ENCODE peak calls at places on chromosomes 12 and 14, in seven cellular contexts. V is left ventricle myocardium inferior; E is GM23248; M is heart left ventricle; U is Peyer's patch; R is kidney; X is CD8-positive, alpha-beta memory T cell. A is an unnamed sample.

GRCh38 chr14:95037273-95037672 is 120.1 kb downstream of the DICER1 start:
- DNase-seq in V (no peak), E (no peak), M (no peak), U (no peak), R (no peak), X (no peak), A (no peak)

GRCh38 chr12:3015356-3015755 is 56.2 kb downstream of the TEAD4 start:
- DNase-seq in V (no peak), E (no peak), M (no peak), U (no peak), R (no peak), X (no peak), A (no peak)

GRCh38 chr14:94682061-94682516 is 69.9 kb downstream of the SERPINA3 start:
- DNase-seq in V (no peak), E (no peak), M (no peak), U (peak), R (no peak), X (no peak), A (no peak)

GRCh38 chr12:33734871-33735270 is 287.4 kb upstream of the ALG10 start:
- DNase-seq in V (no peak), E (no peak), M (no peak), U (no peak), R (no peak), X (no peak), A (no peak)

GRCh38 chr12:62716037-62716436 is 218.9 kb downstream of the PPM1H start:
- DNase-seq in V (no peak), E (no peak), M (no peak), U (no peak), R (no peak), X (no peak), A (no peak)

GRCh38 chr12:93237235-93237915 is 140.3 kb upstream of the NUDT4 start:
- DNase-seq in V (peak), E (no peak), M (no peak), U (no peak), R (peak), X (no peak), A (no peak)

GRCh38 chr12:51820721-51821422 is 27.6 kb downstream of the FIGNL2 start:
- DNase-seq in V (peak), E (peak), M (peak), U (peak), R (peak), X (peak), A (peak)

GRCh38 chr12:103457471-103457870 is 38.3 kb downstream of the C12orf42 start:
- DNase-seq in V (no peak), E (no peak), M (no peak), U (no peak), R (no peak), X (no peak), A (no peak)

GRCh38 chr12:57816001-57816854 is 2.3 kb downstream of the AVIL start:
- DNase-seq in V (no peak), E (no peak), M (no peak), U (no peak), R (no peak), X (no peak), A (no peak)

GRCh38 chr12:93784339-93785086 is 107.3 kb downstream of the CRADD start:
- DNase-seq in V (peak), E (peak), M (peak), U (peak), R (no peak), X (no peak), A (peak)

GRCh38 chr12:54201001-54201794 is 12.4 kb upstream of the SMUG1 start:
- DNase-seq in V (peak), E (peak), M (peak), U (peak), R (peak), X (peak), A (peak)

GRCh38 chr12:115439008-115439601 is 755.1 kb upstream of the TBX3 start:
- DNase-seq in V (no peak), E (no peak), M (peak), U (no peak), R (no peak), X (no peak), A (no peak)

GRCh38 chr14:37197421-37198272 is at the start of gene MIPOL1:
- DNase-seq in V (peak), E (peak), M (peak), U (peak), R (peak), X (no peak), A (no peak)

GRCh38 chr14:48568688-48569087 is 893.3 kb upstream of the MDGA2 start:
- DNase-seq in V (no peak), E (no peak), M (no peak), U (no peak), R (no peak), X (no peak), A (no peak)

GRCh38 chr12:39692258-39692853 is 72.8 kb upstream of the ABCD2 start:
- DNase-seq in V (no peak), E (peak), M (no peak), U (no peak), R (no peak), X (peak), A (no peak)

GRCh38 chr14:54166049-54166950 is 209.7 kb upstream of the BMP4 start:
- DNase-seq in V (no peak), E (no peak), M (no peak), U (no peak), R (no peak), X (no peak), A (no peak)

GRCh38 chr12:131947482-131948027 is 2.2 kb upstream of the EP400 start:
- DNase-seq in V (no peak), E (no peak), M (no peak), U (peak), R (peak), X (no peak), A (no peak)

GRCh38 chr12:45369065-45369464 is 153.2 kb downstream of the ANO6 start:
- DNase-seq in V (no peak), E (peak), M (no peak), U (peak), R (no peak), X (no peak), A (no peak)

GRCh38 chr14:79735121-79735520 is 476.2 kb downstream of the DIO2 start:
- DNase-seq in V (no peak), E (no peak), M (no peak), U (no peak), R (no peak), X (no peak), A (no peak)

GRCh38 chr12:47133981-47134380 is 54.2 kb upstream of the AMIGO2 start:
- DNase-seq in V (no peak), E (peak), M (no peak), U (no peak), R (no peak), X (no peak), A (no peak)

GRCh38 chr12:15563683-15564082 is 225.5 kb downstream of the EPS8 start:
- DNase-seq in V (no peak), E (peak), M (no peak), U (no peak), R (no peak), X (no peak), A (no peak)

GRCh38 chr14:74896400-74896799 is 14.7 kb downstream of the DLST start:
- DNase-seq in V (no peak), E (no peak), M (no peak), U (no peak), R (no peak), X (no peak), A (no peak)

GRCh38 chr12:32039341-32039740 is 67.3 kb upstream of the BICD1 start:
- DNase-seq in V (peak), E (peak), M (peak), U (no peak), R (no peak), X (no peak), A (no peak)

GRCh38 chr14:20578325-20578724 is 9.5 kb downstream of the RNASE11 start:
- DNase-seq in V (no peak), E (no peak), M (no peak), U (no peak), R (no peak), X (no peak), A (no peak)

GRCh38 chr14:90434370-90435020 is 37.7 kb downstream of the CALM1 start:
- DNase-seq in V (no peak), E (no peak), M (no peak), U (no peak), R (no peak), X (no peak), A (no peak)

GRCh38 chr12:52975820-52976573 is 27.1 kb downstream of the KRT18 start:
- DNase-seq in V (no peak), E (peak), M (no peak), U (peak), R (no peak), X (no peak), A (no peak)

GRCh38 chr12:116054280-116054679 is 223.2 kb downstream of the MED13L start:
- DNase-seq in V (no peak), E (no peak), M (no peak), U (no peak), R (no peak), X (no peak), A (no peak)

GRCh38 chr14:24777678-24778077 is 143.7 kb upstream of the GZMB start:
- DNase-seq in V (no peak), E (no peak), M (no peak), U (no peak), R (no peak), X (no peak), A (no peak)

GRCh38 chr12:11758838-11759509 is 109.5 kb downstream of the ETV6 start:
- DNase-seq in V (no peak), E (no peak), M (peak), U (peak), R (no peak), X (no peak), A (no peak)

GRCh38 chr12:108046135-108046534 is 83.0 kb upstream of the WSCD2 start:
- DNase-seq in V (no peak), E (no peak), M (no peak), U (no peak), R (no peak), X (no peak), A (no peak)

GRCh38 chr14:34501004-34501580 is 38.4 kb downstream of the EAPP start:
- DNase-seq in V (no peak), E (no peak), M (no peak), U (peak), R (no peak), X (no peak), A (no peak)

GRCh38 chr14:31982642-31983041 is 94.5 kb upstream of the ARHGAP5 start:
- DNase-seq in V (no peak), E (no peak), M (no peak), U (no peak), R (no peak), X (no peak), A (no peak)

GRCh38 chr14:33839193-33840076 is 111.4 kb downstream of the EGLN3 start:
- DNase-seq in V (no peak), E (peak), M (peak), U (peak), R (no peak), X (peak), A (no peak)

GRCh38 chr12:105431537-105431936 is 101.0 kb downstream of the C12orf75 start:
- DNase-seq in V (no peak), E (no peak), M (no peak), U (no peak), R (no peak), X (no peak), A (no peak)

GRCh38 chr12:94938583-94938982 is 64.9 kb downstream of the NDUFA12 start:
- DNase-seq in V (no peak), E (no peak), M (no peak), U (no peak), R (no peak), X (no peak), A (no peak)

GRCh38 chr12:39161686-39162085 is 256.3 kb upstream of the CPNE8 start:
- DNase-seq in V (no peak), E (no peak), M (no peak), U (no peak), R (no peak), X (no peak), A (no peak)

DNA sequence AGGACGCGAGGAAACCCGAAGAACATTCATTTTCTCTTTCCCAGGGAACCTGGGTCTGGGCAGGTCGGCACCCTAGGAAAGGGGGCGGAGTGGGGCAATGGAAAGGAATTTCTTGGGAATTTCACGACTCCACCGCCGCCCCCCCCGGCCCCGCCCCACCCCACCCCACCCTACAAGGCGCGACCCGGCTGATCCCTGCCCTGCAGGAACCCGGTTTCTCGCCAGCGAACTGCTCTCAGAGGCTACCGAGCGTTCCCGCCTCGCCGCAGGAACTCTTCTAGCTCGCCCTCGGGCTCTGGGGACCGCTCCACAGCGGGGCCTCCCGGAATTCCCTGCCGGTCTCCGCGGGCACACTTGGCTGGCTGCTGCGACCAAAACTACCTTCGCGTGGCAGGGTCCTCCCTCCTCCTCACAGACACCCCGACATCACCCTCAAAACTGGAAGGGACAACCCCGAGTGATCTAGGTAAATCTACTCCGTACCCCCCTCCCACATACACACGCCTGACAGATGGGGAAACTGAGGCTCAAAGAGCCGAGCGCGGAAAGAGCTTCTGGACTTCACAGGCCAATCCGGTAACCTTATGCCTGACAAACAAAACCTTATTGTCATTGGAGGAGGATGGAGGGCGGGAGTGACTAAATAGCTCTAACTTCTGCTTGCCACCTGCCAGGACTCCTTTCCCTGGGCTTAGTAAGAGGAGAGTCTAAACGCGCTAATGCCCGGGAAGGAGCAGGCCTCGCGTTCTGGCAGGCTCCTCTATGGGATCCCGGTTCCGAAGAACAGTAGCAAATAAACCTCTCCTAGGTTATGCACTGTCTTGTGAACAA is 835 bp upstream of the ACTN1 start:
- DNase-seq in V (peak), E (peak), M (peak), U (peak), R (peak), X (no peak), A (no peak)
- H3K4me3 ChIP-seq in V (peak), E (peak), M (peak), U (peak), R (peak), X (peak), A (peak)

DNA sequence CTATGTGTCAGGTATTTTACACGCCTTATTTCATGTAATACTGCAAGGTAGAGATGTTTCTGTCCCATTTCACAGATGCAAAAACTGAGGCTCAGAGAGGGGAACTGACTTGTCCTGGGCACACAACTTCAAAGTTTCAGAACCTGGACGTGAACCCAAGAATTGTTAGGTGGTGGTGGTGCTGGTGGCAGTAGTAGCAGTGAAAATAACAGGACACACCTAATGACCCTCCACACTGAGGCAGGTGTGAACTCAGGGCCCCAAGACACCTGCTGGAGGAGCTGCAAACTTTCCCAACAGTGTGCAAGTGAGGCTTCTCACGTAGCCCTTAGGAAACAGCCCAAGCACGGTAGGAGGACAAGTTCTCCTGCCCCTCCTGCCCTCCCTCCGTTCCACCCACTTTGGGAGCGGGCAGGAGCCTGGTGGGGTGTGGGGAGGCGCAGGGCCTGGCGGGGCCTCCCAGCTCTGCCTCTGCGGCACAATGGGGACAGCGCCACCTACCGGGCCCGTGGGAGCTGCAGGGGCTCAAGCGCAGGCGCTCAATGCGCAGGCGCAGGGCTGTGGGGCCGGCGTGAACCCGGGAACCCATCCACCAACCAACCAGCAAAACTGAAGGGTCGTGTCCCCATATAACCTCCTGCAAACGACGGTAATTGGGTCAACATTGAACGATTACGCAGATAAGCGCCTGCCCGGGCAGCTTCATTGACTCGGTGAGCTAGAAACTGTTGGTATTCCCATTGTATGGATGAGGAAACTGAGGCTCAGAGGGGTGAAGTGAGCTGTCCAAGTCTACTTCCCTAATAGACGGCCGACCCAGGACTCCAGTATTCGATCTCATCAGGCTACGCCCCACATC is 12.0 kb upstream of the TRPV4 start:
- DNase-seq in V (peak), E (peak), M (peak), U (peak), R (peak), X (peak), A (peak)
- H3K4me3 ChIP-seq in V (peak), E (peak), M (peak), U (peak), R (peak), X (peak), A (peak)

DNA sequence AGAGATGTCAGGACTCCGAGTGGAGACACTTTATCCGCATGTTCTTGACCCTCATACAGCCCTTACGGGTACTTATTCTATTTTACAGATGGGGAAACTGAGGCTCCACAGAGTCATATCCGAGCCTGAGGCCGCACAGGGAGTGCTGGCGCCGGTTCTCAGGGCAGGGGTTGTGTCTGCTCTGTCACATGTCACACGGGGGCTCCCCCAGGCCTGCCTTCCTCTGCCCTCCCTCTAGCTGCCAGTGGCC is 988 bp upstream of the INF2 start:
- DNase-seq in V (no peak), E (no peak), M (no peak), U (no peak), R (no peak), X (no peak), A (no peak)
- H3K4me3 ChIP-seq in V (peak), E (no peak), M (peak), U (peak), R (peak), X (no peak), A (no peak)

GRCh38 chr12:122837306-122838265 is 2.3 kb downstream of the HIP1R start:
- DNase-seq in V (no peak), E (no peak), M (no peak), U (no peak), R (no peak), X (no peak), A (no peak)
- H3K4me3 ChIP-seq in V (peak), E (no peak), M (no peak), U (peak), R (peak), X (no peak), A (peak)

GRCh38 chr14:77086951-77087350 is 11.1 kb upstream of the CIPC start:
- DNase-seq in V (no peak), E (no peak), M (no peak), U (no peak), R (no peak), X (no peak), A (no peak)

GRCh38 chr14:77085538-77085937 is 12.5 kb upstream of the CIPC start:
- DNase-seq in V (no peak), E (no peak), M (no peak), U (no peak), R (no peak), X (no peak), A (no peak)

GRCh38 chr14:77084991-77085390 is 13.1 kb upstream of the CIPC start:
- DNase-seq in V (no peak), E (no peak), M (no peak), U (no peak), R (no peak), X (no peak), A (no peak)

GRCh38 chr14:77087631-77088030 is 10.4 kb upstream of the CIPC start:
- DNase-seq in V (no peak), E (no peak), M (no peak), U (no peak), R (no peak), X (no peak), A (no peak)

GRCh38 chr14:77086017-77086727 is 11.9 kb upstream of the CIPC start:
- DNase-seq in V (no peak), E (peak), M (no peak), U (no peak), R (no peak), X (peak), A (no peak)
- H3K4me3 ChIP-seq in V (no peak), E (no peak), M (no peak), U (no peak), R (no peak), X (no peak), A (no peak)

DNA sequence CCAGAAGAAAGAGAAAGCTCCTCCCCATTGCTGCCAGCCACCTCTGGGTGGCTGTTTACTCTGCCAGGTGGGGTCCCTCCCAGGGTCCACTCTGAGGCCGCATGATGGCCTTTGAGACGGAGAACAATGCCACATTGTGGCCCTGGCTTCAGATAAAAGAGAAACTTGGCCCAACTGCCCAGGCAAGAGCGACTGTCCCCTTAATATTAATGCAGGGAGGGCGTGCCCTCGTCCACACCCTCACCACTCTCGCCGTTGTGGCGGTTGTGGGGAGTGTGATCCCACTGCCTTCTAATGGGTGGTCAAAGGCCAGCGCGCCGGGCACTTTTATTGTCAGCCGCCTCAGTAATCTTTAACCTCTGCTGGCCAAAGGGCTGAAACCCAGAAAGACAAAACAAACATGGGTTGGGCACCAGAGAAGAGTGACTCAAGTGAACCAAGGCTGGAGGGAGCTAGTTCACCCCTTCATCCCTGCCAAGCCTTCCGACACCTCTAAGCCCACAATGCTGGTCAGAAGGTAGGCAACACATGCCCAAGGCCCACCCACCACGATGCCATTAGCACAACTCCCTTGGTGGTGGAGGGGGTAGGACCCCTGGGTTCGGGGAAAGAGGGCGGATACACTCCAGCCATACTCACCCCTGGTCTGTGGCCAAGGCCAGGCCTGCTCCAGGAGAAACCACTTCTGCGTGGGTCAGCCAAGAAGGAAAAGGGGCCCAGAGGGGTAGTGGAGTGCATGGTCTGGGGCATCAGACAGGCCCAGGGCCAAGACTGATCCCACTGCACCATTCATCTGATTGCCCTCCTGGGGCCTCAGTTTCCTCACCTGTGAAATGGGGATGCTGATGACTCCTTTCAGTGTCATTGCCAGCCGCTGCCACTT is 44.5 kb upstream of the BCL11B start:
- DNase-seq in V (no peak), E (no peak), M (no peak), U (peak), R (no peak), X (no peak), A (no peak)
- H3K4me3 ChIP-seq in V (no peak), E (no peak), M (no peak), U (peak), R (peak), X (no peak), A (no peak)